ENCODE peak calls at places on chromosomes 7 and 10, in six cellular contexts. U is stomach, M is GM23248, R is H1, K is SJSA1, D is heart right ventricle. C is an unnamed sample.

GRCh38 chr7:125934539-125934938 is 1004.9 kb upstream of the POT1 start:
- DNase-seq in U (no peak), M (no peak), R (no peak), K (no peak), D (no peak), C (no peak)

GRCh38 chr10:98354491-98354890 is 60.5 kb downstream of the PYROXD2 start:
- DNase-seq in U (no peak), M (no peak), R (no peak), K (no peak), D (no peak), C (no peak)

GRCh38 chr10:62043493-62043938 is 142.0 kb downstream of the ARID5B start:
- DNase-seq in U (no peak), M (peak; percentile 76), R (no peak), K (peak; percentile 78), D (no peak), C (no peak)

GRCh38 chr10:98217793-98218192 is 50.2 kb downstream of the LOXL4 start:
- DNase-seq in U (no peak), M (no peak), R (no peak), K (no peak), D (no peak), C (no peak)

GRCh38 chr10:48400129-48400849 is 93.8 kb downstream of the MAPK8 start:
- DNase-seq in U (no peak), M (peak; percentile 21), R (no peak), K (peak; percentile 86), D (no peak), C (no peak)

GRCh38 chr7:155363146-155363539 is 65.5 kb downstream of the INSIG1 start:
- DNase-seq in U (no peak), M (no peak), R (no peak), K (no peak), D (no peak), C (no peak)

GRCh38 chr7:141362580-141363435 is 188.4 kb upstream of the AGK start:
- DNase-seq in U (no peak), M (peak; percentile 74), R (no peak), K (peak; percentile 86), D (no peak), C (no peak)

GRCh38 chr10:48476279-48476982 is 128.4 kb downstream of the ARHGAP22 start:
- DNase-seq in U (peak; percentile 17), M (no peak), R (no peak), K (no peak), D (no peak), C (peak; percentile 36)

GRCh38 chr10:44715081-44715480 is 196.1 kb upstream of the TMEM72 start:
- DNase-seq in U (no peak), M (peak; percentile 83), R (no peak), K (no peak), D (no peak), C (no peak)

GRCh38 chr10:2791774-2792443 is 275.4 kb upstream of the PFKP start:
- DNase-seq in U (no peak), M (no peak), R (no peak), K (no peak), D (no peak), C (no peak)

GRCh38 chr10:74753295-74754211 is 72.8 kb upstream of the KAT6B start:
- DNase-seq in U (peak; percentile 16), M (peak; percentile 75), R (no peak), K (no peak), D (no peak), C (no peak)

GRCh38 chr10:11672836-11673235 is 61.4 kb upstream of the USP6NL start:
- DNase-seq in U (no peak), M (no peak), R (no peak), K (no peak), D (no peak), C (no peak)

GRCh38 chr10:65670087-65670486 is 1255.7 kb upstream of the LRRTM3 start:
- DNase-seq in U (no peak), M (no peak), R (no peak), K (no peak), D (no peak), C (no peak)

GRCh38 chr7:78677391-78677790 is 776.1 kb downstream of the MAGI2 start:
- DNase-seq in U (no peak), M (no peak), R (no peak), K (no peak), D (no peak), C (no peak)

GRCh38 chr7:101129603-101130117 is 2.8 kb downstream of the SERPINE1 start:
- DNase-seq in U (no peak), M (peak; percentile 41), R (no peak), K (no peak), D (no peak), C (no peak)

GRCh38 chr7:158061031-158061630 is 526.5 kb downstream of the PTPRN2 start:
- DNase-seq in U (no peak), M (no peak), R (no peak), K (no peak), D (no peak), C (no peak)

GRCh38 chr10:100873825-100874326 is 38.9 kb upstream of the SLF2 start:
- DNase-seq in U (no peak), M (no peak), R (no peak), K (no peak), D (no peak), C (no peak)

GRCh38 chr10:134743-135600 is at the start of gene ZMYND11:
- DNase-seq in U (peak; percentile 67), M (peak; percentile 75), R (no peak), K (peak; percentile 44), D (peak; percentile 78), C (no peak)

GRCh38 chr7:131327626-131328386 is at the start of gene MKLN1:
- DNase-seq in U (peak; percentile 96), M (peak; percentile 97), R (peak; percentile 77), K (peak; percentile 93), D (peak; percentile 93), C (peak; percentile 90)

GRCh38 chr10:68087338-68088029 is 12.4 kb upstream of the HERC4 start:
- DNase-seq in U (no peak), M (no peak), R (no peak), K (no peak), D (no peak), C (no peak)
- H3K4me1 ChIP-seq in U (no peaks in the 10 kb centered on the region), M (peaks cover 73% of the 10 kb centered on the region), R (no peaks in the 10 kb centered on the region), K (peaks cover 65% of the 10 kb centered on the region), D (peaks cover 4% of the 10 kb centered on the region), C (no peaks in the 10 kb centered on the region)

DNA sequence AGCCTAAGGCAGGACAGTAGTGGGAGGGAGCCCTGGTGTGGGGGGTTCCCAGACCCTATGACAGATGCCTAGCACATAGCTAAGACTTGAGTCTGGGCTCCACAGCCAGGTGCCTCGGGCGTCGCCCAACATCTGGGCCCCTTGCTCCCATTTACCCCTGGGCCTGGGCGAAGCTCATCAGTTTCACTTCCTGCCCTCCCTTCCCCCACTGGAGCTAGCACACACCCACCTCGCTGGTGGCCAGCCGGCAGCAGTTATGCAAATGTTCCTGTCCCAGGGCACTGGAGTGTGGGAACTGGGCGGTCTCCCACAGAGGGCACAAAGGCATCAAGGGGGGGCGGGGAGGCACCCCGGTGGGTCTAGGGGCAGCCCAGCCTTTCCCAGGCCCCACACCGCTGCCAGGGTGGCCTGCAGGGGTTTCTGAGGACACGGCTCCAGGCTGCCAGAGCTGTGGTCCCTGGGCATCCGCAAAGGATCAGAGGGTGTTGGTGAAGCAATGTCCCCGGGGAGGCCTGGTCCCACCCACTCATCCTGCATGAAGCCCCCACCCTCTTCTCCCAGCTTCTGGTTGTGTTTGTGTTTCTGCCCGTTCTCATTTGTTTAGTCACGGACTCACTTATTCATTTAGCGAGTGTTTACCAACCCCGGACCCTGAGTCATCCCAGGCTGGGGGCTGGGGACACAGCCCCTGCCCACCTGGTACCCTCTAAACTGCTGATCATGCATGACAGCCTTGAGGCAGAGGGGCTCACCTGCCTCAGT is 20.4 kb downstream of the SH2B2 start:
- DNase-seq in U (peak; percentile 72), M (peak; percentile 30), R (peak; percentile 47), K (peak; percentile 100), D (peak; percentile 43), C (no peak)
- H3K4me1 ChIP-seq in U (peaks cover 15% of the 10 kb centered on the region), M (no peaks in the 10 kb centered on the region), R (peaks cover 5% of the 10 kb centered on the region), K (peaks cover 64% of the 10 kb centered on the region), D (no peaks in the 10 kb centered on the region), C (no peaks in the 10 kb centered on the region)

DNA sequence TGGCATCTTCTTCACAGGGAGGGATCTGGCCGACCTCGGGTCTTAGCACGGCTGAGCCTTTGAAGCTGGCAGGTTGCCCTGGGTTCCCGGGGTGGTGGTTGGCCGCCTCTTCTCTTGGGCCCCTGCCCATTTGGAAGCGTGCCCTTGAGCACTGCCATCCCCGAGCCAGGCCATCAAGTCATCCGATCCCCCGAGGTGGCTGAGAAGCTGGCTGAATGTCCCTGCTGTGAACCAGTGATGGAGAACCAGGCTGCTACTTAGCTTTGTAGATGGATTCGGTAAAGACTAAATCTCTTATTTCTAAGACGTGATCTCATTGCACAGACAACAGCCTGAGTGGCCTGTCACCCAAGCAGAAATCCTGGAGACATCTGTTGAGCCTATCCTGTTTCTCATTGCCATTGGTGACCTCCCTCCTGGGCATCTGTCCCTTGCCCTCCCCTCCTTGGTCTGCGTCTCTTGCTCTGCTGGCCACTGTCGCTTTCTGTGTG is 74.3 kb downstream of the GRK5 start:
- DNase-seq in U (peak; percentile 72), M (peak; percentile 26), R (no peak), K (no peak), D (peak; percentile 91), C (peak; percentile 88)
- H3K4me1 ChIP-seq in U (peaks cover 51% of the 10 kb centered on the region), M (peaks cover 6% of the 10 kb centered on the region), R (no peaks in the 10 kb centered on the region), K (peaks cover 8% of the 10 kb centered on the region), D (peaks cover 56% of the 10 kb centered on the region), C (peaks cover 85% of the 10 kb centered on the region)

DNA sequence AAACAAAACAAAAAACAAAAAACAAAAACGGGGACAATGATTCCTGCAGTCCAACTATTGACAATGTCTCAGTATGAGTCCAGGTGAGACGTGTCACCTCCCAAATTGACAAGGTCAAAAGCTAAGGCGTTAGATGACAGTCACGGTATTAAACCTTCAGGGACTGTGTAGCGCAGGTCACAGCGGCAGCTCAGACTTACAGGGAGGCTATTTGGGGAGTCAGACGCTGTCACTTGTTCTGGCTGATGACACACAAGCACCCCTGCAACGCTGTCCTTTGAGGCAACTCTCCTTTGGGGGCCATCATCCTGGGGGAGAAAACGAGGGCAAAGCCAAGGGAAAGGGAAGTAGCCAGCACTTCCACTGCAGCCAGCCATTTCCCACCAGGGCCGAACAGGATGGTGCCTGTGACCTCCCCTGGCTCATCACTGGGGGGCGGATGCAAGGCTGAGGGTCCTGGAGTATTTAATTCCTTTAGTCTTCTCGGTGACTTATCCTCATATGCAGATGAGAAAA is 55.3 kb downstream of the SVIL start:
- DNase-seq in U (no peak), M (no peak), R (no peak), K (no peak), D (no peak), C (no peak)
- H3K4me1 ChIP-seq in U (no peaks in the 10 kb centered on the region), M (peaks cover 6% of the 10 kb centered on the region), R (peaks cover 3% of the 10 kb centered on the region), K (peaks cover 36% of the 10 kb centered on the region), D (peaks cover 5% of the 10 kb centered on the region), C (no peaks in the 10 kb centered on the region)

GRCh38 chr10:119668461-119668860 is 17.3 kb downstream of the BAG3 start:
- DNase-seq in U (no peak), M (no peak), R (no peak), K (no peak), D (no peak), C (no peak)
- H3K4me1 ChIP-seq in U (peaks cover 39% of the 10 kb centered on the region), M (peaks cover 67% of the 10 kb centered on the region), R (peaks cover 14% of the 10 kb centered on the region), K (peaks cover 27% of the 10 kb centered on the region), D (peaks cover 67% of the 10 kb centered on the region), C (no peaks in the 10 kb centered on the region)